ENCODE peak calls at places on chromosome 16, in four cellular contexts. One of them, this sample, is unnamed.
A peak's percentile ranks its signal among the peaks of the same experiment; 100 is the strongest.

GRCh38 chr16:81366316-81366932 is 51.7 kb downstream of the GAN start:
- DNase-seq in suprapubic skin: no peak
- DNase-seq in lower lobe of right lung: no peak
- DNase-seq in fibroblast of lung: peak; percentile 26
- DNase-seq in this sample: no peak

GRCh38 chr16:10033561-10033960 is 148.7 kb downstream of the GRIN2A start:
- DNase-seq in lower lobe of right lung: no peak
- DNase-seq in suprapubic skin: no peak
- DNase-seq in fibroblast of lung: no peak
- DNase-seq in this sample: no peak

GRCh38 chr16:23679274-23679985 is 741 bp downstream of the PLK1 start:
- DNase-seq in lower lobe of right lung: peak; percentile 61
- DNase-seq in suprapubic skin: no peak
- DNase-seq in fibroblast of lung: peak; percentile 67
- DNase-seq in this sample: no peak

GRCh38 chr16:13940397-13940933 is 20.5 kb downstream of the ERCC4 start:
- DNase-seq in suprapubic skin: no peak
- DNase-seq in lower lobe of right lung: no peak
- DNase-seq in fibroblast of lung: no peak
- DNase-seq in this sample: no peak

GRCh38 chr16:17211797-17212196 is 259.0 kb downstream of the XYLT1 start:
- DNase-seq in lower lobe of right lung: no peak
- DNase-seq in fibroblast of lung: no peak
- DNase-seq in suprapubic skin: no peak
- DNase-seq in this sample: no peak

GRCh38 chr16:78641463-78641862 is 542.0 kb downstream of the WWOX start:
- DNase-seq in fibroblast of lung: no peak
- DNase-seq in suprapubic skin: no peak
- DNase-seq in lower lobe of right lung: no peak
- DNase-seq in this sample: no peak

GRCh38 chr16:68718596-68718995 is 18.5 kb upstream of the CDH1 start:
- DNase-seq in fibroblast of lung: no peak
- DNase-seq in suprapubic skin: no peak
- DNase-seq in lower lobe of right lung: no peak
- DNase-seq in this sample: no peak

GRCh38 chr16:48462146-48462740 is 77.0 kb upstream of the SIAH1 start:
- DNase-seq in suprapubic skin: no peak
- DNase-seq in fibroblast of lung: peak; percentile 61
- DNase-seq in lower lobe of right lung: no peak
- DNase-seq in this sample: no peak

GRCh38 chr16:83513006-83513755 is 294.6 kb upstream of the HSBP1 start:
- DNase-seq in lower lobe of right lung: no peak
- DNase-seq in suprapubic skin: no peak
- DNase-seq in fibroblast of lung: peak; percentile 90
- DNase-seq in this sample: no peak

GRCh38 chr16:55700067-55700466 is 44.3 kb downstream of the SLC6A2 start:
- DNase-seq in lower lobe of right lung: no peak
- DNase-seq in fibroblast of lung: no peak
- DNase-seq in suprapubic skin: no peak
- DNase-seq in this sample: peak; percentile 54

GRCh38 chr16:67198238-67198734 is 645 bp upstream of the ELMO3 start:
- DNase-seq in suprapubic skin: no peak
- DNase-seq in fibroblast of lung: peak; percentile 24
- DNase-seq in lower lobe of right lung: peak; percentile 70
- DNase-seq in this sample: no peak

GRCh38 chr16:69176033-69176780 is 10.8 kb upstream of the SNTB2 start:
- DNase-seq in fibroblast of lung: peak; percentile 86
- DNase-seq in suprapubic skin: no peak
- DNase-seq in lower lobe of right lung: no peak
- DNase-seq in this sample: no peak

GRCh38 chr16:79307214-79307613 is 293.3 kb downstream of the MAF start:
- DNase-seq in suprapubic skin: peak; percentile 65
- DNase-seq in lower lobe of right lung: peak; percentile 77
- DNase-seq in fibroblast of lung: no peak
- DNase-seq in this sample: no peak

GRCh38 chr16:52372313-52372712 is 174.6 kb downstream of the TOX3 start:
- DNase-seq in fibroblast of lung: no peak
- DNase-seq in lower lobe of right lung: no peak
- DNase-seq in suprapubic skin: no peak
- DNase-seq in this sample: no peak

GRCh38 chr16:71771571-71771970 is 37.1 kb downstream of the AP1G1 start:
- DNase-seq in fibroblast of lung: no peak
- DNase-seq in lower lobe of right lung: no peak
- DNase-seq in suprapubic skin: no peak
- DNase-seq in this sample: no peak

GRCh38 chr16:83005653-83006160 is 378.9 kb downstream of the CDH13 start:
- DNase-seq in suprapubic skin: no peak
- DNase-seq in lower lobe of right lung: no peak
- DNase-seq in fibroblast of lung: peak; percentile 15
- DNase-seq in this sample: no peak

GRCh38 chr16:12901204-12901596 is 198 bp upstream of the SHISA9 start:
- DNase-seq in suprapubic skin: no peak
- DNase-seq in fibroblast of lung: no peak
- DNase-seq in lower lobe of right lung: no peak
- DNase-seq in this sample: no peak

GRCh38 chr16:56618138-56618537 is 7.4 kb upstream of the MT1E start:
- DNase-seq in suprapubic skin: no peak
- DNase-seq in lower lobe of right lung: no peak
- DNase-seq in fibroblast of lung: no peak
- DNase-seq in this sample: no peak

GRCh38 chr16:88529596-88529995 is 40.6 kb upstream of the ZC3H18 start:
- DNase-seq in lower lobe of right lung: no peak
- DNase-seq in fibroblast of lung: no peak
- DNase-seq in suprapubic skin: no peak
- DNase-seq in this sample: no peak
- H3K4me3 ChIP-seq in lower lobe of right lung: no peak overlapping the region
- H3K4me3 ChIP-seq in fibroblast of lung: no peak overlapping the region
- H3K4me3 ChIP-seq in suprapubic skin: no peak overlapping the region
- H3K4me3 ChIP-seq in this sample: no peak overlapping the region

GRCh38 chr16:84619103-84619460 is 1.2 kb upstream of the COTL1 start:
- DNase-seq in lower lobe of right lung: no peak
- DNase-seq in suprapubic skin: no peak
- DNase-seq in fibroblast of lung: no peak
- DNase-seq in this sample: no peak
- H3K27ac ChIP-seq in lower lobe of right lung: no peak overlapping the region
- H3K27ac ChIP-seq in suprapubic skin: no peak overlapping the region
- H3K27ac ChIP-seq in fibroblast of lung: peak overlapping the region; percentile 82
- H3K27ac ChIP-seq in this sample: peak overlapping the region; percentile 88

DNA sequence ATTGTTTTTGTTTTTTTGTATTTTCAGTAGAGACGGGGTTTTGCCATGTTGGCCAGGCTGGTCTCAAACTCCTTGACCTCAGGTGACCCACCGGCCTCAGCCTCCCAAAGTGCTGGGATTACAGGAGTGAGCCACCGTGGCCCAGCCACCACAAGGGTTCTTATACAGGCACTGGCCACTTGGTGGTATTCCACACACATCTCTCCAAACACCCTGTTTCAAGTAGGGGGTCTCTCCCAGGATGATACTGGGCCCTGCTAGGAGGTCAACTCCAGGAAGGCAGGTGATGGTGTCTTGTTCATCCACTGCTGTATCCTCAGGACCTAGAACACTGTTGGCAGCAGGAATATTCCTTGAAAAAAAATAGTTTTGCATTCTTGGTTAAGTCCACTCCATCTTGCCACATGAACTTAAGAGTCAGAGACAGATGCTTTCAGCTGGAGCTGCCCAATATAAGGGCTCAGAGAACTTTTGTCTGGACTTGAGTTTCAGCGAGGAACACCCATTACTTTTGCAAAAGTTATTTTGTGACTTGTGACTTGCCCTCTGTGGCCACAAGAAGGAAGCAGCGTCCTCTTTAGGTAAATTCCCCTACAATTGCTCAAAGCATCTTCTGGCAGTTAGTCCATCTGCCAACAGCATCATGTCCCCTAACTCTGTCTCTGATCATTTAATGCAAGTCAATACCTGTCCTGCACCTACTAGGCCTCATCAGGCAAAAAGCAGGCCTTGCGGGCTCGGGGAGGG is 7.4 kb upstream of the EEF2K start:
- DNase-seq in suprapubic skin: no peak
- DNase-seq in lower lobe of right lung: no peak
- DNase-seq in fibroblast of lung: peak; percentile 27
- DNase-seq in this sample: no peak
- TF ChIP-seq CTCF in suprapubic skin: no peak
- TF ChIP-seq CTCF in lower lobe of right lung: no peak
- TF ChIP-seq CTCF in fibroblast of lung: no peak
- TF ChIP-seq CTCF in this sample: no peak

DNA sequence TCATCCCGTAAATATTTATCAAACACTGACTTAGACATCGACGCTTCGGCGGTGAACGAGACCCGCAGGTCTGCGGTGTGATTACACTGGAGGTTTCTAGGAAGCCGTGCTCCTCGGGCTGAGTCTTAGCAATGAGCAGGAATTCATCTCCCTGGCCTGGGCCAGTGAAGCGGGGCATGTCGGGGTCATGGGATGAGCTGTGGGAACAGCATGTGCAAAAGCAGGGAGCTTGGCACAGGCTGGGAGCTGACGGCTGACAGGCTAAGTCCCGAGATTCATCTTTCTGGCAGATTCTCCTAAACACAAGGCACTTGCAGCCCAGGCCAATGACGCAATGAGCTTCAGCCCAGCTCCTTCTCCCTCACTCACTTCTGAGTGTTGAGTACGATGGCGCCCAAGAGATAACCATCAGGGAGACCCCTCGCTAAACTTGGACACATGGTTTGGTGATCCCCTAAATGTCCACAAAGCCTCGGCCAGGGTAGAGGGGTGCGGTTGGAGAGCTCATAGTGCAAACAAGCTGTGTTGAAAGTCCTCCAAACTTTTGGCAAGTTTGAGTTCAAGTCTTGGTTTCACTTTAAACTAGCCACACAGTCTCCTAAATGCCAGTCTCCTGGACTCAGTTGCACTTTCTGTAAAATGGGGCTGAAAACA is 12.8 kb downstream of the CRISPLD2 start:
- DNase-seq in fibroblast of lung: peak; percentile 94
- DNase-seq in suprapubic skin: peak; percentile 93
- DNase-seq in lower lobe of right lung: peak; percentile 71
- DNase-seq in this sample: peak; percentile 97
- H3K4me3 ChIP-seq in fibroblast of lung: peak overlapping the region; percentile 40
- H3K4me3 ChIP-seq in suprapubic skin: no peak overlapping the region
- H3K4me3 ChIP-seq in lower lobe of right lung: peak overlapping the region; percentile 28
- H3K4me3 ChIP-seq in this sample: peak overlapping the region; percentile 57

GRCh38 chr16:86574646-86575045 is 3.7 kb upstream of the FOXL1 start:
- DNase-seq in fibroblast of lung: no peak
- DNase-seq in suprapubic skin: no peak
- DNase-seq in lower lobe of right lung: no peak
- DNase-seq in this sample: no peak
- H3K27ac ChIP-seq in fibroblast of lung: no peak overlapping the region
- H3K27ac ChIP-seq in suprapubic skin: no peak overlapping the region
- H3K27ac ChIP-seq in lower lobe of right lung: no peak overlapping the region
- H3K27ac ChIP-seq in this sample: peak overlapping the region; percentile 98